ENCODE peak calls at places on chromosomes 12 and 14, in five cellular contexts. Z is SK-N-SH, T is neural progenitor cell, K is HCT116, P is GM23338. O is an unnamed sample.

GRCh38 chr12:105091495-105092206 is 7.4 kb upstream of the ALDH1L2 start:
- DNase-seq in Z (no peak), T (no peak), K (no peak), P (no peak), O (no peak)

GRCh38 chr12:12467222-12467621 is 95.4 kb downstream of the DUSP16 start:
- DNase-seq in Z (no peak), T (no peak), K (no peak), P (no peak), O (no peak)

GRCh38 chr14:68787235-68787727 is 5.6 kb downstream of the ZFP36L1 start:
- DNase-seq in Z (no peak), T (peak; percentile 16), K (no peak), P (peak; percentile 57), O (peak; percentile 71)

GRCh38 chr12:127657036-127657435 is 609.9 kb upstream of the TMEM132C start:
- DNase-seq in Z (no peak), T (no peak), K (no peak), P (no peak), O (peak; percentile 56)

GRCh38 chr12:99249543-99249942 is 398.0 kb upstream of the GARIN6 start:
- DNase-seq in Z (no peak), T (no peak), K (no peak), P (no peak), O (no peak)

GRCh38 chr12:52217223-52217622 is 15.8 kb upstream of the KRT7 start:
- DNase-seq in Z (no peak), T (no peak), K (peak; percentile 75), P (peak; percentile 22), O (no peak)

GRCh38 chr12:29546000-29546399 is 48.5 kb upstream of the OVCH1 start:
- DNase-seq in Z (no peak), T (no peak), K (no peak), P (peak; percentile 21), O (no peak)

GRCh38 chr12:54214553-54215374 is 26.0 kb upstream of the SMUG1 start:
- DNase-seq in Z (peak; percentile 92), T (peak; percentile 97), K (peak; percentile 85), P (peak; percentile 98), O (peak; percentile 97)

GRCh38 chr12:106760184-106760531 is 14.3 kb upstream of the RIC8B start:
- DNase-seq in Z (no peak), T (peak; percentile 73), K (no peak), P (peak; percentile 89), O (no peak)

GRCh38 chr14:22838631-22839041 is 2.3 kb downstream of the MMP14 start:
- DNase-seq in Z (no peak), T (no peak), K (no peak), P (no peak), O (peak; percentile 79)

GRCh38 chr14:68292467-68293334 is 473.1 kb downstream of the RAD51B start:
- DNase-seq in Z (peak; percentile 21), T (no peak), K (no peak), P (no peak), O (peak; percentile 54)

GRCh38 chr12:121811434-121812319 is 7.9 kb downstream of the SETD1B start:
- DNase-seq in Z (peak; percentile 96), T (peak; percentile 92), K (no peak), P (peak; percentile 92), O (peak; percentile 86)

GRCh38 chr12:64072946-64073345 is 149.2 kb downstream of the KICS2 start:
- DNase-seq in Z (no peak), T (no peak), K (no peak), P (no peak), O (no peak)

GRCh38 chr12:92277795-92278194 is 132.1 kb upstream of the BTG1 start:
- DNase-seq in Z (no peak), T (no peak), K (no peak), P (no peak), O (no peak)

GRCh38 chr12:47225356-47225755 is 145.6 kb upstream of the AMIGO2 start:
- DNase-seq in Z (no peak), T (no peak), K (no peak), P (no peak), O (no peak)

GRCh38 chr12:52389313-52390207 is 4.1 kb upstream of the KRT84 start:
- DNase-seq in Z (no peak), T (no peak), K (no peak), P (peak; percentile 23), O (peak; percentile 85)

GRCh38 chr14:88002421-88002820 is 2.5 kb upstream of the GPR65 start:
- DNase-seq in Z (no peak), T (no peak), K (no peak), P (no peak), O (no peak)

GRCh38 chr14:69610020-69610858 is 1.2 kb upstream of the SUSD6 start:
- DNase-seq in Z (no peak), T (no peak), K (no peak), P (no peak), O (peak; percentile 19)

GRCh38 chr14:22070119-22070982 is 396.7 kb upstream of the OR4E1 start:
- DNase-seq in Z (no peak), T (peak; percentile 53), K (no peak), P (peak; percentile 72), O (peak; percentile 4)

GRCh38 chr14:63650336-63650952 is 8.8 kb upstream of the WDR89 start:
- DNase-seq in Z (no peak), T (no peak), K (no peak), P (no peak), O (peak; percentile 13)

GRCh38 chr14:43308411-43308810 is 1198.7 kb downstream of the FSCB start:
- DNase-seq in Z (no peak), T (no peak), K (no peak), P (no peak), O (no peak)

GRCh38 chr14:96256420-96256819 is 410 bp downstream of the BDKRB1 start:
- DNase-seq in Z (no peak), T (no peak), K (no peak), P (no peak), O (peak; percentile 78)

GRCh38 chr14:75978249-75978731 is 3.5 kb downstream of the TGFB3 start:
- DNase-seq in Z (peak; percentile 51), T (no peak), K (no peak), P (no peak), O (peak; percentile 12)

GRCh38 chr14:37078131-37078530 is 94.3 kb downstream of the SLC25A21 start:
- DNase-seq in Z (no peak), T (no peak), K (no peak), P (no peak), O (no peak)

GRCh38 chr12:2693204-2693860 is 101.4 kb upstream of the FKBP4 start:
- DNase-seq in Z (no peak), T (peak; percentile 42), K (peak; percentile 8), P (peak; percentile 71), O (no peak)
- TF ChIP-seq EZH2phosphoT487 in Z (no peak), T (no peak), K (no peak), P (no peak), O (no peak)

GRCh38 chr14:103013028-103013427 is 44.3 kb downstream of the CDC42BPB start:
- DNase-seq in Z (no peak), T (no peak), K (no peak), P (no peak), O (no peak)
- H3K79me2 ChIP-seq in Z (peaks cover 95% of the 10 kb centered on the region), T (peaks cover 61% of the 10 kb centered on the region), K (peaks cover 76% of the 10 kb centered on the region), P (peaks cover 60% of the 10 kb centered on the region), O (peaks cover 100% of the 10 kb centered on the region)

DNA sequence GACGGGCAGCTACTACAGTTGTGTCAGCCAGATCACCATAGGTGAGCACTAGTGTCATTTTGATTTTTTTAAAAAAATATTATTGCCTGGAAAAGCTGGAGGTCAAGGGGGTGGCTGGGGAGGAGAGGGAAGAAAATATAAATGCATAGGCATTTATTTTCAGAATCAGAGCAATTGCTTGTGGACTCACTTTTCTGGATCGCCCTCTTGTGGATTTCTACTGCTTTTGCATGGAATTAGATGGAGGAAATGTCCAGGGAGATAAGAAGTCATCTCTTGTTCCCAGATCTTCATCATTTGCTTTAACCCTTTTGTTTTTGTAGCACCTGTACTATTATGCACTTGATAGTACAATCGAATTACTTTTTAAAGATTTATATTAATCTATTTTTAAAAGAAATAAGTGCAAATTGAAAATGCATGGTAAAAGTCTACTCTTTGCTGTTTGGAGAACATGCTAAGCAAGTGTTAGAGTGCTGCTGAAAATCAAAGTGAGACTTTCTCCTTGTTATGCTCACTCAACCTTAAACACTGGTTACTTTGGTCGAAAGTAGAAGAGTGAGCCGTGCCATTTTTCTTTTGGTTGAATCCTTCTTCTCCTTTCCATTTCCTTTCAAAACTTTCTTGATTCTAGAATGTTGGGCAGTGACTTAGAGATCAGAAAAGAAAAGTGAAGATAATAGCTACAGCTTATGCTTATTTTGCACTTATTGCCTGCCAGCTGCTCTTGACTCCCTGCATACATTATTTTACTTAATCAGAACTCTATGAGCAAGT is 60.6 kb upstream of the ANO4 start:
- DNase-seq in Z (no peak), T (peak; percentile 55), K (peak; percentile 21), P (peak; percentile 68), O (peak; percentile 80)
- TF ChIP-seq EZH2phosphoT487 in Z (no peak), T (no peak), K (no peak), P (no peak), O (no peak)

DNA sequence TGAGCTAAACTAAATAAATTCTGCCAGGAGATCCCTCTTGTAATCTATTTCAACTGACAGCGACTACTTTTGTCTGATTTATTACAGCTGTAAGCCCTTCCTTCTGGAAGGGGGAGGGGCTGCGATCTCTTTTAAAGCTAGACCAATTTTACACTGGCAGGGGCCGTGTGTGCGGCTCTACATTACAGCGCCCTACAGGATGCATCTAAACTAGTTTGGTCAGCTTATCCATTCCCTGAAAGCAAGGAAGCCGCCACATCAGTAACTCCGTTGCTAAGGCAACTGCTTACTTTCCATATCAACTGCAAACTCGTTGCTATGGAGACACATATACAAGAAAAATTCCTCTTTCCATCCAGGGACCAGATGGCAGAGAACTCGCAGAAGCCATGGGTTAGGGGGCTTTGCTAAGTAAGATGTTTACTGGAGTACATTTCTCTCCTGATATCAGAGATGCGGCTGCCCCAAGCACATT is 17.4 kb downstream of the FOXN3 start:
- DNase-seq in Z (peak; percentile 75), T (peak; percentile 56), K (no peak), P (peak; percentile 97), O (peak; percentile 80)
- H3K79me2 ChIP-seq in Z (peaks cover 18% of the 10 kb centered on the region), T (peaks cover 100% of the 10 kb centered on the region), K (no peaks in the 10 kb centered on the region), P (peaks cover 100% of the 10 kb centered on the region), O (peaks cover 84% of the 10 kb centered on the region)

GRCh38 chr14:72291908-72292688 is 359.9 kb downstream of the RGS6 start:
- DNase-seq in Z (peak; percentile 31), T (peak; percentile 59), K (peak; percentile 15), P (peak; percentile 79), O (peak; percentile 76)
- TF ChIP-seq EZH2phosphoT487 in Z (no peak), T (no peak), K (no peak), P (no peak), O (no peak)

GRCh38 chr14:89841855-89842254 is 112.7 kb downstream of the EFCAB11 start:
- DNase-seq in Z (no peak), T (no peak), K (no peak), P (peak; percentile 72), O (no peak)
- H3K79me2 ChIP-seq in Z (no peaks in the 10 kb centered on the region), T (no peaks in the 10 kb centered on the region), K (no peaks in the 10 kb centered on the region), P (no peaks in the 10 kb centered on the region), O (no peaks in the 10 kb centered on the region)